ENCODE peak calls at places on chromosomes 16 and 17, in five cellular contexts. One of them, this sample, is unnamed.

GRCh38 chr16:85687651-85688471 is 893 bp downstream of the GINS2 start:
- DNase-seq in NT2/D1: no peak
- DNase-seq in HT-29: no peak
- DNase-seq in T-helper 1 cell: no peak
- DNase-seq in posterior cingulate gyrus: no peak
- DNase-seq in this sample: no peak

GRCh38 chr16:52528393-52529080 is 18.4 kb downstream of the TOX3 start:
- DNase-seq in NT2/D1: no peak
- DNase-seq in HT-29: no peak
- DNase-seq in T-helper 1 cell: no peak
- DNase-seq in posterior cingulate gyrus: no peak
- DNase-seq in this sample: no peak

GRCh38 chr16:65418435-65418834 is 296.6 kb upstream of the CDH11 start:
- DNase-seq in NT2/D1: no peak
- DNase-seq in HT-29: no peak
- DNase-seq in T-helper 1 cell: no peak
- DNase-seq in posterior cingulate gyrus: no peak
- DNase-seq in this sample: no peak

GRCh38 chr17:72699566-72699965 is 392.9 kb downstream of the SLC39A11 start:
- DNase-seq in NT2/D1: no peak
- DNase-seq in HT-29: no peak
- DNase-seq in T-helper 1 cell: no peak
- DNase-seq in posterior cingulate gyrus: peak
- DNase-seq in this sample: no peak

GRCh38 chr17:49680314-49680713 is 2.4 kb upstream of the SPOP start:
- DNase-seq in NT2/D1: no peak
- DNase-seq in HT-29: no peak
- DNase-seq in T-helper 1 cell: no peak
- DNase-seq in posterior cingulate gyrus: no peak
- DNase-seq in this sample: no peak

GRCh38 chr16:57810197-57811024 is 8.1 kb upstream of the KIFC3 start:
- DNase-seq in NT2/D1: peak
- DNase-seq in HT-29: peak
- DNase-seq in T-helper 1 cell: peak
- DNase-seq in posterior cingulate gyrus: no peak
- DNase-seq in this sample: peak

GRCh38 chr17:61669522-61669921 is 78.5 kb upstream of the NACA2 start:
- DNase-seq in NT2/D1: no peak
- DNase-seq in HT-29: no peak
- DNase-seq in T-helper 1 cell: no peak
- DNase-seq in posterior cingulate gyrus: no peak
- DNase-seq in this sample: no peak

GRCh38 chr16:27999687-28000086 is 63.8 kb downstream of the GSG1L start:
- DNase-seq in NT2/D1: no peak
- DNase-seq in HT-29: no peak
- DNase-seq in T-helper 1 cell: no peak
- DNase-seq in posterior cingulate gyrus: no peak
- DNase-seq in this sample: no peak

GRCh38 chr16:495127-495748 is 32.3 kb upstream of the CAPN15 start:
- DNase-seq in NT2/D1: peak
- DNase-seq in HT-29: peak
- DNase-seq in T-helper 1 cell: no peak
- DNase-seq in posterior cingulate gyrus: no peak
- DNase-seq in this sample: peak

GRCh38 chr17:42814633-42815399 is 9.3 kb downstream of the BECN1 start:
- DNase-seq in NT2/D1: no peak
- DNase-seq in HT-29: no peak
- DNase-seq in T-helper 1 cell: no peak
- DNase-seq in posterior cingulate gyrus: no peak
- DNase-seq in this sample: peak

GRCh38 chr17:44219636-44220210 is at the start of gene UBTF:
- DNase-seq in NT2/D1: no peak
- DNase-seq in HT-29: peak
- DNase-seq in T-helper 1 cell: peak
- DNase-seq in posterior cingulate gyrus: no peak
- DNase-seq in this sample: peak

GRCh38 chr17:9917801-9918200 is 12.7 kb upstream of the RCVRN start:
- DNase-seq in NT2/D1: no peak
- DNase-seq in HT-29: no peak
- DNase-seq in T-helper 1 cell: no peak
- DNase-seq in posterior cingulate gyrus: no peak
- DNase-seq in this sample: no peak

GRCh38 chr17:76481091-76481655 is 13.8 kb downstream of the AANAT start:
- DNase-seq in NT2/D1: no peak
- DNase-seq in HT-29: no peak
- DNase-seq in T-helper 1 cell: no peak
- DNase-seq in posterior cingulate gyrus: no peak
- DNase-seq in this sample: no peak

GRCh38 chr17:806346-807145 is 24.4 kb downstream of the MRM3 start:
- DNase-seq in NT2/D1: no peak
- DNase-seq in HT-29: no peak
- DNase-seq in T-helper 1 cell: no peak
- DNase-seq in posterior cingulate gyrus: no peak
- DNase-seq in this sample: no peak

GRCh38 chr16:14249291-14250032 is 178.3 kb downstream of the MRTFB start:
- DNase-seq in NT2/D1: peak
- DNase-seq in HT-29: peak
- DNase-seq in T-helper 1 cell: no peak
- DNase-seq in posterior cingulate gyrus: no peak
- DNase-seq in this sample: peak

GRCh38 chr16:80852261-80852872 is 48.0 kb upstream of the CDYL2 start:
- DNase-seq in NT2/D1: peak
- DNase-seq in HT-29: peak
- DNase-seq in T-helper 1 cell: no peak
- DNase-seq in posterior cingulate gyrus: no peak
- DNase-seq in this sample: no peak

GRCh38 chr17:27577124-27577761 is 53.7 kb upstream of the LGALS9 start:
- DNase-seq in NT2/D1: no peak
- DNase-seq in HT-29: no peak
- DNase-seq in T-helper 1 cell: no peak
- DNase-seq in posterior cingulate gyrus: no peak
- DNase-seq in this sample: no peak

GRCh38 chr17:82031885-82032627 is 578 bp downstream of the RAC3 start:
- DNase-seq in NT2/D1: no peak
- DNase-seq in HT-29: peak
- DNase-seq in T-helper 1 cell: no peak
- DNase-seq in posterior cingulate gyrus: no peak
- DNase-seq in this sample: peak

GRCh38 chr17:76356803-76357456 is 3.2 kb upstream of the PRPSAP1 start:
- DNase-seq in NT2/D1: no peak
- DNase-seq in HT-29: no peak
- DNase-seq in T-helper 1 cell: no peak
- DNase-seq in posterior cingulate gyrus: no peak
- DNase-seq in this sample: peak

GRCh38 chr17:43908111-43908721 is 880 bp upstream of the MPP2 start:
- DNase-seq in NT2/D1: peak
- DNase-seq in HT-29: peak
- DNase-seq in T-helper 1 cell: no peak
- DNase-seq in posterior cingulate gyrus: peak
- DNase-seq in this sample: no peak

GRCh38 chr16:4933871-4934395 is 3.0 kb downstream of the PPL start:
- DNase-seq in NT2/D1: no peak
- DNase-seq in HT-29: no peak
- DNase-seq in T-helper 1 cell: no peak
- DNase-seq in posterior cingulate gyrus: no peak
- DNase-seq in this sample: no peak

GRCh38 chr17:76232342-76232741 is 8.0 kb downstream of the RNF157 start:
- DNase-seq in NT2/D1: no peak
- DNase-seq in HT-29: no peak
- DNase-seq in T-helper 1 cell: no peak
- DNase-seq in posterior cingulate gyrus: no peak
- DNase-seq in this sample: no peak

GRCh38 chr16:57624044-57624688 is 4.3 kb upstream of the ADGRG1 start:
- DNase-seq in NT2/D1: no peak
- DNase-seq in HT-29: no peak
- DNase-seq in T-helper 1 cell: no peak
- DNase-seq in posterior cingulate gyrus: no peak
- DNase-seq in this sample: no peak

GRCh38 chr17:7435676-7436555 is 681 bp downstream of the TMEM102 start:
- DNase-seq in NT2/D1: no peak
- DNase-seq in HT-29: no peak
- DNase-seq in T-helper 1 cell: peak
- DNase-seq in posterior cingulate gyrus: no peak
- DNase-seq in this sample: no peak